ENCODE peak calls at places on chromosome 7, in six cellular contexts. E, U, Q, K, D and V are unnamed samples. For H3K36me3, the result is how much of the 10 kb centered on the place peaks cover.

GRCh38 chr7:2993868-2994267 is 49.8 kb downstream of the CARD11 start:
- DNase-seq in D (no peak), Q (no peak), E (no peak), K (no peak), U (peak), V (no peak)

GRCh38 chr7:156947120-156947843 is 2.2 kb upstream of the NOM1 start:
- DNase-seq in D (no peak), Q (no peak), U (no peak), K (no peak), E (no peak), V (no peak)

GRCh38 chr7:140229591-140230516 is 53.1 kb upstream of the KDM7A start:
- DNase-seq in D (peak), U (peak), K (no peak), Q (no peak), E (no peak), V (peak)

GRCh38 chr7:140281255-140281654 is 104.5 kb upstream of the KDM7A start:
- DNase-seq in K (no peak), Q (no peak), E (no peak), D (no peak), U (no peak), V (no peak)

GRCh38 chr7:155680864-155681263 is 36.4 kb downstream of the RBM33 start:
- DNase-seq in E (no peak), D (no peak), Q (no peak), K (no peak), U (no peak), V (no peak)

GRCh38 chr7:140722254-140722653 is 25.7 kb downstream of the NDUFB2 start:
- DNase-seq in E (no peak), U (no peak), D (no peak), Q (no peak), K (no peak), V (no peak)

GRCh38 chr7:105426606-105427146 is 38.0 kb upstream of the SRPK2 start:
- DNase-seq in D (no peak), Q (no peak), E (no peak), K (no peak), U (no peak), V (no peak)

GRCh38 chr7:157555921-157556320 is 219.1 kb downstream of the DNAJB6 start:
- DNase-seq in D (no peak), Q (no peak), E (no peak), K (no peak), U (no peak), V (no peak)

GRCh38 chr7:139734395-139734794 is 43.4 kb downstream of the HIPK2 start:
- DNase-seq in Q (no peak), U (no peak), K (no peak), D (peak), E (peak), V (no peak)

GRCh38 chr7:130957140-130957513 is 223.1 kb upstream of the KLF14 start:
- DNase-seq in D (no peak), Q (no peak), K (no peak), E (no peak), U (peak), V (no peak)

GRCh38 chr7:100799037-100799896 is 28.1 kb downstream of the EPHB4 start:
- DNase-seq in E (peak), K (peak), U (peak), Q (no peak), D (peak), V (peak)

GRCh38 chr7:111098011-111098925 is 7.3 kb downstream of the LRRN3 start:
- DNase-seq in K (no peak), E (peak), Q (peak), D (no peak), U (peak), V (no peak)

DNA sequence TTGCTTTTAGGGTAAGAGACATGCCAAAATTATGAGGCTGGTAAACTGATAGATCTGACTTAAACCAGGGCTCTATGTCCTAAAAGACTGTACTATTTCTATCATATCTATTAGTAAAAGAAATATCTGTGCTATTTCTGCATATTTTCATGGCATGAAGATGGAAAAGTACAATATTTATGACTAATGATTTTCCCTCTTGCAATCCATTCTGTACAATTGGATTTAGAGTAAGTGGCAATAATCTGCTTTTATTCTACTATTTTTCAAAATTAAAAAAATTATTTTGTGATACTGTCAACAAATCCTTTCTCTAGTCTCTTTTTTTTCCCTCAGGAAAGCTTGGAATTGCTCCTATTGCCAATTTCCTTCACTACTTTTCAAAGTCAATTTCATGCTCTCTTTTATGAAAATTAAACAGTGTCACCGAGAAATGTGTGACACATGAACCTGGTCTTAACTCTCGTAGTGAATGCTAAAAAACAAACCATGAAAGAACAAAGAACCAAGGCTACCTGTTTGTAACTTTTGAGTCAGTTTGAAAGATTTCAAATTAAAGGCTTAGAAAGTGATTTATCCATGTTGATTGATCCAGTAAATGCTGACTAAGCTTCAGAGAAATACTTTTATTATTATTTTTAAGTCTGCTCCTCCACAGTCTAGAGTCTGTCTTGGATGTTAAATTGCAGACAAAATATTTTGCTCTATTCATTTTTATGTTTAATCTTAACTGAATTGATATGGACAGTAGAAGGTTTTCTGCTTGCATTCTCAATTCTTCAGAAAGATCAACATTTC is 262.7 kb upstream of the CHRM2 start:
- DNase-seq in Q (no peak), E (no peak), U (no peak), D (no peak), K (no peak), V (no peak)
- H3K36me3 ChIP-seq in Q (under half), E (under half), U (under half), D (under half), K (under half), V (under half)

DNA sequence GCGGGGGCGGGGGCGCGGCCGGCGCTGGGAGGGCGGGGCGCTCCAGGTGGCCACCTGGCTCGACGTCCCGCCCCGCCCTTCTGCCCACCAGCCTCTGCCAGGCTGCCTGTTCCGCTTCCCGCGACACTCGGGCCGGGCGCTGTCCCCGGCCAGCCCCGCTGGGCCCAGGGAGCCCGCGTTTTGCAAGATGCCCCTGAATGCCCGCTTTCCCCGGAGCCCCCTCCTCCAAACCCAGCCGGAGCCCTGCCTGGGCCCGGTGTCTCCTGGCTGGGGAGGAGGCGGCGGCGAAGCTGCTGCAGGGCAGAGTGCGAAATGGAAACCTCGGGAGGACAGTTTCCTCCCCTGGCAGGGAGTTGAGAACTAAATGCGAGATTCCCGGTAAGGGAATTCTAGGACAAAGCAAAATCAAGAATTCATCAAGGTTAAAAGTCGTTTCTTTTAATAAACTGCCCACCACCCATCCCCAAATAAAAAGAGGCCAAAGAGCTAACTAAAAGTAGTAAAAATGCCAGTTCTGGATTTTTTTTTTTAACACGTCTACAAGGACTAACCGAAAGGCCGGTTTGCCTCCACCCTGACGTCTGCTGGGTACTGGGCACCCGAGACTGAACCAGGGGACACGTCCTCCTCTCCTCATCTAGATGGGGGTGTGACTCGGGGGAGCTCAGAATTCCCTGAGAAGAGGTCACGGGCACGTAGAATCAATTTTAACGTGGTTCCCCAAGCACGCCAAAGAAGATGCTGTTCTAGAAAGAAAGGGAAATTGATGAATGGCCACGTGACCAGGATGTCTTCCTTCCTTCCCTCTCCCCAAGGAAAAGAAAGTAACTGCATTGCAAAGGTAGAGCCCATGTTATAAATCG is 200.4 kb upstream of the NFE2L3 start:
- DNase-seq in E (no peak), U (peak), K (no peak), D (peak), Q (no peak), V (peak)
- TF ChIP-seq POLR2A in E (no peak), U (no peak), K (no peak), D (peak), Q (no peak), V (no peak)

DNA sequence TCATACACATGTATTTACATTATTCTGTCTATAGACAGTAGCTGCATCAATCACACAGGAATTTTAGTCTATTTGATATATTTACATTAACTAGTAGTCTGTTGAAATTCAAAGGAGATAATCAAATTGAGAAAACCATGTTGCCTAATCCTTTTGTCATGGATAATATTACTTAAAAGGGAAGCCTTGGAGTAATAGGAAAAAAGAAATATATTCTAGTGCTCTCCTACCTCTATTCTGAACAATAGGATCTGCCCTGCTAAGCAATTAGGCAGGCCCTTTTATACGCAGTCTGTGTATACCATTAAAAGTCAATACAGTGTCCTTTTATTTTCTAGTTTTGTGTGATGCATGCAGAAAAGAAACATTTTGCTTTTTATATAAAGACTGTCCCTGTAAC is 24.5 kb downstream of the UMAD1 start:
- DNase-seq in U (no peak), E (no peak), D (no peak), K (no peak), Q (no peak), V (no peak)
- H3K36me3 ChIP-seq in U (under half), E (under half), D (under half), K (under half), Q (under half), V (under half)

GRCh38 chr7:150734293-150734692 is 2.9 kb upstream of the GIMAP5 start:
- DNase-seq in E (no peak), Q (no peak), D (no peak), K (no peak), U (no peak), V (no peak)
- TF ChIP-seq POLR2A in E (no peak), Q (no peak), D (no peak), K (no peak), U (no peak), V (no peak)

DNA sequence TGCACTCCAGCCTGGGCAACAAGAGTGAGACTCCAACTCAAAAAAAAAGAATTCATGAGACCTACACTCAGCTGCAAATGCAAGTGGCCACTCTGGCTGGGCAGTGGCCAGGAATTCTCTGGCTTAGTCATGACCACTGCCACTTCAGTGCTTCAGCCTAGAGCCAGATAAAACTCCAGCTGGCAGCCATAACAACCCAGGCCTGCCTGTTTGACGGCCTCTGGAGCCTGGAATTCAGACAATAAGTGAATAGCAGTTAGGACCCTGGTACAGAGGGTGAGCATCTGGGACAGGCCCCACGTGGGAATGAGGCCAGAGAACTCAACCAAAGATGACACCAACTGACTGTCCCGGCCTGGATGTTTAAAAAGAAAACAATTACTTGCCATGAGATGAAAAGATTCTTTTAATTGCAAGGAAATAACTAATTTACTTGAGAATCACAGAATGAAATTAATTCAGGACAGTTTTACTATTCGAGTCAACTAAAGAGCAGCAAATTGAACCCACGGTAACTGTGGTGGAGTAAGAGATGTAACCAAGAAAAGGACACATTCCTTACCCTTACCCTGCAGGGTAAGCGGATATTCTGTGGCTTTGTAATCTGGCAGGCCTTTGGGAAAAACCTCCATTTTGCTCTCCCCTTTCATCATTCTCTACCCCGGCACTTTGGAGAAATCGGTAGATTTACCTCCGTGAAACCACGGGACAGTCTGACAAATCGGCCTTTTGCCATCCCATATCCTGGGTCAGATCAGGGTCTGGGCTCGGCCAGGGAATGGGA is 18.7 kb downstream of the RCC1L start:
- DNase-seq in E (peak), Q (no peak), U (peak), D (no peak), K (no peak), V (peak)
- H3K36me3 ChIP-seq in E (under half), Q (under half), U (under half), D (under half), K (half or more), V (under half)

GRCh38 chr7:101911800-101912705 is 94.6 kb downstream of the CUX1 start:
- DNase-seq in U (peak), K (peak), Q (no peak), E (peak), D (no peak), V (peak)
- TF ChIP-seq POLR2A in U (no peak), K (no peak), Q (no peak), E (no peak), D (no peak), V (no peak)

GRCh38 chr7:39661960-39662359 is 38.6 kb downstream of the RALA start:
- DNase-seq in E (no peak), K (no peak), Q (no peak), D (no peak), U (no peak), V (no peak)
- H3K36me3 ChIP-seq in E (under half), K (under half), Q (under half), D (under half), U (under half), V (under half)

GRCh38 chr7:113487925-113488731 is 369.8 kb upstream of the SMIM30 start:
- DNase-seq in D (no peak), K (no peak), U (no peak), E (no peak), Q (no peak), V (no peak)
- TF ChIP-seq POLR2A in D (no peak), K (no peak), U (no peak), E (no peak), Q (no peak), V (no peak)

DNA sequence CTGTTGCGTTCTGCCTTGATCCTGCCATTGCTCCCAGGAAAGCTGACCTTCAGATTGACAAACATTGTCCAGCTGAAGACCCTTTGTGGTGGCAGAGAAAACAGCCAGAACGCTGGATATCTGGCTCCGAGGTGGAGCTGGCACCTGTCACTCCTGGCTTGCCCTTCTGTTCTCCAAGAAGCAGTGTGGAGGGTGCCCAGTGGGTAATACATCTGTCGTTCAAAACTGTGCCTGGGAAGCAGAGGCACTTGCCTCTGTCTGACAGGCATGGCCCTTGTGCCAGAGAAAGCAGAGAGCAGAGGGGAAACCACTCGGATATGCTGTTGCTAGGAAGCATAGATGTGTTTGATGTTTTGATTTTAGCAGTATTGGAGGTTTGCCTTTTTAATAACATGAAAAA is 231.4 kb downstream of the BMPER start:
- DNase-seq in K (no peak), Q (no peak), U (no peak), E (no peak), D (no peak), V (no peak)
- H3K36me3 ChIP-seq in K (under half), Q (under half), U (under half), E (under half), D (under half), V (under half)

GRCh38 chr7:77693830-77694583 is 2.3 kb upstream of the RSBN1L start:
- DNase-seq in K (no peak), D (no peak), U (no peak), E (no peak), Q (no peak), V (no peak)

GRCh38 chr7:77696643-77697534 is 630 bp downstream of the RSBN1L start:
- DNase-seq in D (peak), E (peak), U (peak), K (no peak), Q (no peak), V (peak)

GRCh38 chr7:77697535-77697831 is 1.2 kb downstream of the RSBN1L start:
- DNase-seq in E (no peak), U (peak), K (peak), Q (no peak), D (peak), V (no peak)

GRCh38 chr7:77698042-77698625 is 1.9 kb downstream of the RSBN1L start:
- DNase-seq in Q (no peak), K (no peak), E (no peak), D (no peak), U (no peak), V (no peak)

GRCh38 chr7:77696057-77696642 is at the start of gene RSBN1L:
- DNase-seq in U (peak), D (peak), K (peak), E (peak), Q (peak), V (peak)
- TF ChIP-seq POLR2A in U (peak), D (peak), K (peak), E (peak), Q (peak), V (peak)